ENCODE peak calls at places on chromosomes 1 and 21, in six cellular contexts. X is HCT116, A is H1, T is sigmoid colon, S is stomach, L is GM12891. F is an unnamed sample.

GRCh38 chr1:198577444-198577843 is 37.0 kb upstream of the ATP6V1G3 start:
- DNase-seq in A (no peak), X (no peak), T (no peak), S (no peak), L (no peak), F (no peak)

GRCh38 chr1:24915819-24916602 is 14.1 kb downstream of the RUNX3 start:
- DNase-seq in A (no peak), T (no peak), L (no peak), S (no peak), X (no peak), F (no peak)

GRCh38 chr1:125087691-125088090 is 3902.9 kb downstream of the SRGAP2C start:
- DNase-seq in A (no peak), S (no peak), X (no peak), L (no peak), T (peak), F (no peak)

GRCh38 chr21:35779690-35780570 is 280.4 kb downstream of the SETD4 start:
- DNase-seq in A (no peak), L (no peak), T (no peak), S (no peak), X (no peak), F (no peak)

GRCh38 chr1:201792534-201793305 is 36.2 kb upstream of the IPO9 start:
- DNase-seq in T (peak), A (peak), X (peak), L (peak), S (peak), F (peak)

GRCh38 chr1:27574871-27575831 is 28.8 kb downstream of the AHDC1 start:
- DNase-seq in S (peak), X (no peak), T (peak), A (no peak), L (no peak), F (no peak)

GRCh38 chr1:156860639-156861423 is at the start of gene NTRK1:
- DNase-seq in X (no peak), T (no peak), A (no peak), L (peak), S (peak), F (peak)

GRCh38 chr1:73998348-73998959 is 199.5 kb downstream of the LRRIQ3 start:
- DNase-seq in A (no peak), S (no peak), T (no peak), X (peak), L (no peak), F (no peak)

GRCh38 chr21:34892196-34892595 is 156.9 kb downstream of the RUNX1 start:
- DNase-seq in T (no peak), X (no peak), S (no peak), L (no peak), A (no peak), F (no peak)

GRCh38 chr1:20194770-20195463 is 8.6 kb upstream of the PLA2G2C start:
- DNase-seq in S (peak), L (peak), X (peak), A (no peak), T (peak), F (no peak)

GRCh38 chr1:154411525-154411924 is 6.4 kb downstream of the IL6R start:
- DNase-seq in A (no peak), X (no peak), L (no peak), S (no peak), T (no peak), F (no peak)

GRCh38 chr1:115084902-115085505 is 4.3 kb downstream of the TSPAN2 start:
- DNase-seq in S (no peak), X (no peak), T (peak), A (no peak), L (no peak), F (no peak)

GRCh38 chr1:86207323-86207722 is 50.8 kb upstream of the COL24A1 start:
- DNase-seq in A (no peak), S (no peak), X (no peak), L (no peak), T (no peak), F (no peak)

GRCh38 chr1:96362623-96363022 is 359.0 kb upstream of the PTBP2 start:
- DNase-seq in X (peak), L (no peak), A (no peak), S (no peak), T (no peak), F (no peak)

GRCh38 chr21:42199488-42200463 is 19.2 kb upstream of the ABCG1 start:
- DNase-seq in A (no peak), T (no peak), S (no peak), X (no peak), L (peak), F (no peak)

GRCh38 chr1:90201467-90202358 is 206.8 kb downstream of the ZNF326 start:
- DNase-seq in L (no peak), S (peak), X (no peak), A (no peak), T (no peak), F (no peak)

GRCh38 chr21:35284199-35284598 is 235.1 kb upstream of the RUNX1 start:
- DNase-seq in A (no peak), L (no peak), S (no peak), T (no peak), X (no peak), F (no peak)

GRCh38 chr1:167200749-167201148 is 19.9 kb upstream of the POU2F1 start:
- DNase-seq in T (no peak), A (no peak), S (no peak), L (no peak), X (no peak), F (no peak)

GRCh38 chr1:5311147-5311546 is 656.7 kb downstream of the AJAP1 start:
- DNase-seq in S (no peak), A (no peak), L (no peak), X (no peak), T (no peak), F (no peak)

GRCh38 chr1:9827558-9828185 is 3.9 kb upstream of the CLSTN1 start:
- DNase-seq in X (no peak), A (no peak), S (no peak), T (no peak), L (no peak), F (no peak)

GRCh38 chr1:236143104-236143948 is 987 bp downstream of the GPR137B start:
- DNase-seq in L (no peak), T (no peak), S (no peak), X (no peak), A (no peak), F (no peak)

GRCh38 chr1:103341377-103341880 is 184.1 kb upstream of the RNPC3 start:
- DNase-seq in A (no peak), T (no peak), S (no peak), X (no peak), L (no peak), F (no peak)

GRCh38 chr1:96756789-96757188 is 35.2 kb downstream of the PTBP2 start:
- DNase-seq in S (no peak), A (no peak), T (no peak), X (no peak), L (no peak), F (no peak)

GRCh38 chr1:201696217-201696761 is 132.7 kb upstream of the IPO9 start:
- DNase-seq in T (peak), X (no peak), A (no peak), S (peak), L (no peak), F (no peak)

DNA sequence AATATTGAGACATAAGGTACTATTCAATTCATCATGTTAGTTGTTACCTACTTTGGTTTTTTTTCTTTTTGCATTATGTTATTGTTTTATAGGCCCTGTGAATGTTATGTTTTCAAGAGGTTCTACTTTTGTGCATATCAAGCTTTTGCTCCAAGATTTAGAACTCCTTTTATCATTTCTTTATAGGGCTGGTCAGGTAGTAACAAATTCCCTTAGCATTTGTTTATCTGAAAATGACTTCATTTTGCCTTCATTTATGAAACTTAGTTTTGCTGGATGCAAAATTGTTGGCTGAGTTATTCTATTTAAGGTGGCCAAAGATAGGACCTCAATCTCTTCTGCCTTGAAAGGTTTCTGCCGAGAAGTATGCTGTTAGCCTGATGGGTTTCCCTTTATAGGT is 21.3 kb upstream of the MAB21L3 start:
- DNase-seq in A (no peak), T (no peak), S (no peak), L (no peak), X (no peak), F (no peak)
- TF ChIP-seq POLR2A in A (no peak), T (no peak), S (no peak), L (no peak), X (no peak), F (no peak)

GRCh38 chr1:38029081-38029681 is 16.6 kb downstream of the UTP11 start:
- DNase-seq in A (no peak), T (peak), L (no peak), X (no peak), S (no peak), F (no peak)

GRCh38 chr1:38027201-38028104 is 14.9 kb downstream of the UTP11 start:
- DNase-seq in A (no peak), X (no peak), S (no peak), T (peak), L (no peak), F (no peak)

GRCh38 chr1:38026592-38027200 is 14.2 kb downstream of the UTP11 start:
- DNase-seq in A (no peak), T (no peak), L (no peak), S (peak), X (no peak), F (no peak)

GRCh38 chr1:38028671-38029070 is 16.1 kb downstream of the UTP11 start:
- DNase-seq in X (no peak), S (no peak), A (no peak), L (no peak), T (peak), F (no peak)

DNA sequence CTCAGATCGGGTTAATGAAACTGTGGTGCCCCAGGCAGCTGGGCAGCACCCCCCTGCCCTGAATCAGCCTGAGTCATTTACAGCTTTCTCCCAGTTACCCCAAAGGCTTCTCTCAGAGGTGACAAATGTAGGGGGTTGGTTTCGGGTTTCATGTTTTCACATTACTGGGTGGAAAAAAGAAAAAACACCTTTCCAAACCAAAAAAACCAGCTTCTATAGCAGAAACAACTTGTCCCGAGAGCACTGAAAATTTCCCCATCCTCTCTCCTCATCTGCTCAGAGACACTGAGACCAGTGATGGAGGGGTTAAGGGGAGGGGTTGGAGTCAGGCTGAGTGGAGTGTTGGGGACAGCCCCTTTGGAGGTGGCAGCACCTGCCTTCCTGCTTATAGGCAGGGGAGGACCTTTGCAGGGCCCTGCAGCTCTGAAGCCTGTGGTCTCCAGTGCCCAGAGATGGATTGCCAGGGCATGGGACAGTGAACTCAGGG is 15.6 kb downstream of the UTP11 start:
- DNase-seq in A (no peak), T (no peak), X (no peak), S (no peak), L (no peak), F (peak)
- TF ChIP-seq POLR2AphosphoS5 in A (no peak), T (no peak), X (peak), S (no peak), L (no peak), F (no peak)

DNA sequence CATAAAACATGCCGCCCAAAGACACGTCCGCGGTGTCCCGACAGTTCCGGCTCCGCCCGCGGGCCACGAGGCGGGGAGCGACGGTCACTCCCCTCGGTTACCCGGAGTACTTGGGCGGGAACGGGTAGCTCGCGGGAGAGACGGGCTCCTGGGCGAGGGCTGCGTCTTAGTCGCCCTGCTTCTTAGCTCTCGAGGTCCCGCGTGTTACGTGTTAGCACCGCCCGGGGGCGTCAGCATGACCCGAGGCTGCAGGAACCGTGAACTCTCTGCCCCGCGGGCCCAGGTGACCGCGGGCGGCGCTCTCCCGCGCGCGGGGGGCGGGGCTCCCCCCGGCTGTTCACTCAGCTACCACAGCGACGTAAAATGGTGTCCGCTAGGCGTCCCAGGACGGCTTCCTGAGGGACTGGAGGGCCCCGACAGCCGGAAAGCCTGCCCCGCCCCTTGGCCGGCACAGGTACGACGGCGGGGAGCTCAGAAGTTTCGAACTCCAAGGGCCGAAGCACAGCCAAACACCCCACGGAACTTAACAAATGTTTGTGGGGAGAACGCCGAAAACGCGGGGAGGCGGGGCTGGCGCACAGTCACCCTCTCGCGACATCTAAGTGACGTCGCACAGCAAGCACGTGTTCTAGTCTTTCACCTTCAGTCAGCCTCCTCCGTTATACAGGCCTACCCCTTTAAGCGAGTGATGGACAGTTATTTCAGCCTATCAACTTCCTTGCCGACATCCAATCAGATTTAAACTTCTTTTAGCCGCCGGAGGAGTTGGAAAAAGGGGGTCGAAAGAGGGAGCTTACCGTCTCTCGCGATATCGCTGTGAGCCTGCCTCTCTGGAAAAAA is 757 bp upstream of the RBM15 start:
- DNase-seq in A (peak), T (no peak), S (peak), L (peak), X (peak), F (peak)
- TF ChIP-seq POLR2A in A (peak), T (peak), S (no peak), L (peak), X (peak), F (peak)

DNA sequence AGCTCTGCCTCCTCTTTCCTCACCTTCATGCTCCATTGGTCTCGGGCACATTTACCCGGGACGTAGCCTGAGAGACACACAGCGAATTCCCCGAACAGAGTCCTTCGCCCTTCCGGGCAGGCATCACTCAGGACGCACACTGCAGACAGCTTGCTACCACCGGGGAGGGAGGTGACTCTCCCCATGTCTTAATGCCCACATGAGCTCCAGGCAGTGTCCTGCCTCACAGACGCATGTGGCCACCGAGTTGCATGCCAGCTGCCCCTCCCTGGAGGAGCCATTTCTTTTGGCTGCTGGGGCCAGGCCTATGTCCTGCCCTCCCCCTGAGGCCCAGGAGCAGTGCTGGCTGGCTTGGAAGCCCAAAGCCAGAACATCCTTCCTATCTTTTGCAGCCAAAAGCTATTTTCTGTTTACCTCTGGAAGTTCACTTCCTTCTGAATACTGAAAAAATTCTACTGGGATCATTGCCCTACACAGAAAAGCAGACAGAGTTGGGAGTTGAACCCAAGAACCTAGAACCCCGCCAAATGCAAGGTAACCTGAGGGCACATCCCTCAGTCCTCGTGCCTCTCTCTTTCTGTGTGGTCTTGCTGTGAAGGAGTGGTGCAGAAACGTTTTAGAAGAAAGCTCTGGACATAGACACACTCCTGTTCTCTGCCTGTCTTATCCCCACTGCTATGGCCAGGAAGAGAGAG is 209.4 kb downstream of the TOMM20 start:
- DNase-seq in X (no peak), T (peak), L (no peak), A (no peak), S (no peak), F (no peak)
- TF ChIP-seq POLR2AphosphoS5 in X (no peak), T (peak), L (no peak), A (no peak), S (no peak), F (no peak)

GRCh38 chr1:15153184-15153841 is at the start of gene TMEM51:
- DNase-seq in A (peak), T (peak), S (peak), L (peak), X (no peak), F (no peak)
- TF ChIP-seq POLR2A in A (no peak), T (peak), S (no peak), L (no peak), X (no peak), F (no peak)

GRCh38 chr1:116574581-116575291 is 3.9 kb upstream of the CD58 start:
- DNase-seq in A (no peak), S (peak), L (peak), T (peak), X (peak), F (no peak)
- TF ChIP-seq POLR2AphosphoS5 in A (no peak), S (peak), L (no peak), T (no peak), X (no peak), F (no peak)

DNA sequence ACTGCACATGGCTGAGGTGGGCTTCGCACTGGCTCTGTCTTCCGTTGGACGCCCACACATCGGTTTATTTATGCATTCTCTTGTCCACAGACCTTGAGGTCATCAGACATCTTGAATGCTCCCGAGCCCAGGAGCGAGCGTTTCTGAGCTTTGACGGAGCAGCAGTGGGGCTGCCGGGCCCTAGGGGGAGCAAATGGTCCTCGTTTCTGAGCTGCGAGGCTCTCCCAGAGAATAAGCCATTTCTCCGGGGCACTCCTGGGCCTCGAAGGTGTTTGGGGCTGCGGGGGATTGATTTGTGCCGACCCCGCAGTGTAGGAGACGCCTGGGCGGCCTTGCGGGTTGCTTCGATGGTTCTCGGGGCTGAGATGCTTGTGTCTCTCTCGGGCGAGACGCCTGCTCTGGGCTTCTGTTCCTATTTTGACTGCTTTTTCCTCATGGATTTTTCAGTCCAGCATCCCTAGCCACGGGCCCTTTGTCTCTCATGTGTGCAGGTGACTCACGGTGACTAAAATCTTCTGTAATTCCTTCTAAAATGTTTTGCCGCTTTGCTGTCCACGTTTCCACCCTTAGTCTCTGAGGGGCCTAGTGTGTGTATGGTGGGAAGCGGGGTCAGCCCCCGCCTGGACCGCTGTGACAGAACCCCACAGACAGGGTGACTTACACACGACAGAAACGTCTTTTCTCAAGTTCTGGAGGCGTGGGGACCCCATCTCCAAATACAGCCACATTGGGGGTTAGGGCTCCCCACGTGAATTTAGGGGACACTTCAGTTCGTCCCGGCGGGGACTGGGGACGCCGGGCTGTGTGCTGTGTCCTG is 62.1 kb downstream of the FAAP20 start:
- DNase-seq in L (no peak), T (peak), A (no peak), S (no peak), X (no peak), F (no peak)
- TF ChIP-seq POLR2A in L (no peak), T (no peak), A (no peak), S (no peak), X (no peak), F (no peak)

GRCh38 chr1:192903142-192903541 is 94.3 kb downstream of the RGS2 start:
- DNase-seq in A (no peak), S (no peak), L (no peak), X (no peak), T (no peak), F (no peak)

GRCh38 chr1:192905049-192905448 is 96.2 kb downstream of the RGS2 start:
- DNase-seq in X (no peak), S (no peak), L (no peak), T (no peak), A (no peak), F (no peak)

GRCh38 chr1:192901500-192901899 is 92.7 kb downstream of the RGS2 start:
- DNase-seq in X (no peak), A (no peak), T (no peak), S (no peak), L (no peak), F (no peak)

GRCh38 chr1:192906334-192906733 is 97.5 kb downstream of the RGS2 start:
- DNase-seq in A (no peak), T (no peak), X (no peak), L (no peak), S (no peak), F (no peak)

GRCh38 chr1:192904438-192904895 is 95.6 kb downstream of the RGS2 start:
- DNase-seq in T (no peak), X (no peak), A (no peak), L (no peak), S (no peak), F (no peak)
- TF ChIP-seq POLR2AphosphoS5 in T (peak), X (no peak), A (no peak), L (no peak), S (peak), F (no peak)

F was measured in GM12892.